ENCODE peak calls at places on chromosomes 7 and 10, in eight cellular contexts. T is Panc1, O is tibial artery, D is lung, I is esophagus muscularis mucosa, H is fibroblast of the aortic adventitia, S is AG04450, M is HCT116. W is an unnamed sample.

GRCh38 chr10:112624546-112625048 is 177.6 kb downstream of the VTI1A start:
- DNase-seq in T (no peak), O (no peak), D (no peak), I (no peak), H (peak), S (no peak), M (no peak), W (no peak)

GRCh38 chr7:140526901-140527664 is 47.8 kb upstream of the MKRN1 start:
- DNase-seq in T (no peak), O (no peak), D (no peak), I (no peak), H (no peak), S (no peak), M (no peak), W (no peak)

GRCh38 chr7:104928721-104929400 is 85.1 kb upstream of the KMT2E start:
- DNase-seq in T (no peak), O (no peak), D (no peak), I (no peak), H (no peak), S (no peak), M (no peak), W (no peak)

GRCh38 chr10:81018898-81019890 is 481.5 kb downstream of the SH2D4B start:
- DNase-seq in T (peak), O (no peak), D (no peak), I (no peak), H (peak), S (no peak), M (peak), W (peak)

GRCh38 chr10:131847241-131847783 is 53.5 kb upstream of the PPP2R2D start:
- DNase-seq in T (no peak), O (peak), D (no peak), I (no peak), H (no peak), S (no peak), M (no peak), W (no peak)

GRCh38 chr10:7397049-7397448 is 13.8 kb downstream of the SFMBT2 start:
- DNase-seq in T (no peak), O (no peak), D (no peak), I (no peak), H (no peak), S (no peak), M (no peak), W (no peak)

GRCh38 chr7:124071843-124072242 is 39.0 kb upstream of the TMEM229A start:
- DNase-seq in T (no peak), O (no peak), D (no peak), I (no peak), H (no peak), S (no peak), M (no peak), W (no peak)

GRCh38 chr10:95566121-95566520 is 5.0 kb upstream of the SORBS1 start:
- DNase-seq in T (no peak), O (no peak), D (no peak), I (no peak), H (no peak), S (no peak), M (no peak), W (no peak)

GRCh38 chr7:128311-129080 is 63.9 kb upstream of the FAM20C start:
- DNase-seq in T (no peak), O (no peak), D (no peak), I (no peak), H (no peak), S (no peak), M (no peak), W (no peak)

GRCh38 chr7:155358948-155359712 is 61.5 kb downstream of the INSIG1 start:
- DNase-seq in T (no peak), O (peak), D (no peak), I (no peak), H (no peak), S (no peak), M (no peak), W (no peak)
- H3K4me3 ChIP-seq in T (no peak), O (no peak), D (no peak), I (no peak), H (no peak), S (no peak), M (no peak), W (no peak)

GRCh38 chr10:123413353-123413752 is 252.8 kb upstream of the GPR26 start:
- DNase-seq in T (no peak), O (no peak), D (no peak), I (no peak), H (no peak), S (no peak), M (no peak), W (no peak)
- TF ChIP-seq CTCF in T (peak), O (no peak), D (no peak), I (no peak), H (no peak), S (no peak), M (no peak), W (no peak)

GRCh38 chr10:1542941-1543340 is 194.4 kb downstream of the ADARB2 start:
- DNase-seq in T (no peak), O (peak), D (no peak), I (no peak), H (no peak), S (no peak), M (no peak), W (no peak)
- H3K4me3 ChIP-seq in T (no peak), O (no peak), D (no peak), I (no peak), H (no peak), S (no peak), M (no peak), W (no peak)

GRCh38 chr7:71312755-71313490 is 181.0 kb downstream of the GALNT17 start:
- DNase-seq in T (no peak), O (no peak), D (no peak), I (no peak), H (no peak), S (no peak), M (no peak), W (no peak)
- TF ChIP-seq CTCF in T (no peak), O (no peak), D (no peak), I (no peak), H (no peak), S (no peak), M (no peak), W (no peak)

DNA sequence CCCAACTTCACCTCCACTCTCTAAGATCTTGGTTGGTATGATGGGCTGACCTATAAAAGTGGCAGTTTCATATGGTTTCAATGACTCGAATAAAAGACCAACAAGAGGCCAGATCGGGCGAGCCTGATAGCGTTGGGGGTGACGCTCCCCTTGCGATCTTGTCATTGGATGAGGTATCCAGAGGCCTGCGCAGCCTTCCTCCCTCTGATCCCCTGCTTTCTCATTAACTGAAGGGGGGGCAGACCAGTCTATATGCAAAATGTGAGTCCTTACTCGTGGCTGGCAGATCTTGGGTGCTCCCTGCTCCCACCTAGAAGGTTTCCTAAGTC is 937 bp upstream of the COBL start:
- DNase-seq in T (no peak), O (no peak), D (no peak), I (no peak), H (no peak), S (no peak), M (no peak), W (no peak)
- H3K4me3 ChIP-seq in T (no peak), O (no peak), D (no peak), I (no peak), H (no peak), S (no peak), M (peak), W (no peak)

GRCh38 chr10:58972576-58973234 is 203.7 kb upstream of the PHYHIPL start:
- DNase-seq in T (no peak), O (no peak), D (no peak), I (peak), H (no peak), S (no peak), M (no peak), W (no peak)
- TF ChIP-seq CTCF in T (no peak), O (no peak), D (no peak), I (no peak), H (no peak), S (no peak), M (no peak), W (no peak)

DNA sequence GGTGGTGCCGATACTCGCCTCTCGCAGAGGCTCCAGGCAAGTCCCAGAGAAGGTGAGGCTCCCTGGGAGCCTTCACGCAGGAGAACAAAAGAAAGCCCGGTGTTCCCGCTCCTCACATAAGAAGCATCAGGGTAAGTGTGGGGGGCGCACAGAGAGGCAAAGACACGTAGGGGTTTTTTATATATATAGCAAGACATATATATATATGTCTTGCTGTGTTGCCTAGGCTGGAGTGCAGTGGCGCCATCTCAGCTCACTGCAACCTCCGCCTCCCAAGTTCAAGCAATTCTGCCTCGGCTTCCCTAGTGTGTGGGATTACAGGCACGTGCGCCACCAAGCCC is 61.3 kb downstream of the PDIA4 start:
- DNase-seq in T (no peak), O (no peak), D (no peak), I (no peak), H (no peak), S (no peak), M (no peak), W (no peak)
- H3K4me3 ChIP-seq in T (peak), O (peak), D (no peak), I (peak), H (peak), S (no peak), M (peak), W (peak)